ENCODE peak calls at places on chromosomes 6 and 20, in four cellular contexts. One of them, this sample, is unnamed.

GRCh38 chr20:23019403-23019802 is 15.7 kb upstream of the SSTR4 start:
- DNase-seq in right lobe of liver: peak
- DNase-seq in ovary: no peak
- DNase-seq in Peyer's patch: no peak
- DNase-seq in this sample: no peak

GRCh38 chr6:14734052-14734415 is 511.8 kb upstream of the JARID2 start:
- DNase-seq in ovary: no peak
- DNase-seq in right lobe of liver: no peak
- DNase-seq in Peyer's patch: no peak
- DNase-seq in this sample: no peak

GRCh38 chr20:33733654-33734576 is 2.1 kb downstream of the ZNF341 start:
- DNase-seq in ovary: no peak
- DNase-seq in Peyer's patch: peak
- DNase-seq in right lobe of liver: no peak
- DNase-seq in this sample: peak

GRCh38 chr6:120077489-120077888 is 727.9 kb upstream of the MAN1A1 start:
- DNase-seq in right lobe of liver: no peak
- DNase-seq in ovary: no peak
- DNase-seq in Peyer's patch: no peak
- DNase-seq in this sample: no peak

GRCh38 chr6:90940812-90941481 is 354.1 kb upstream of the MAP3K7 start:
- DNase-seq in ovary: no peak
- DNase-seq in right lobe of liver: no peak
- DNase-seq in Peyer's patch: no peak
- DNase-seq in this sample: no peak

GRCh38 chr20:11311659-11312058 is 606.0 kb upstream of the BTBD3 start:
- DNase-seq in ovary: no peak
- DNase-seq in right lobe of liver: no peak
- DNase-seq in Peyer's patch: no peak
- DNase-seq in this sample: no peak

GRCh38 chr6:46684771-46685170 is 2.9 kb upstream of the TDRD6 start:
- DNase-seq in right lobe of liver: no peak
- DNase-seq in ovary: no peak
- DNase-seq in Peyer's patch: no peak
- DNase-seq in this sample: no peak

GRCh38 chr6:46217671-46218131 is 46.9 kb upstream of the ENPP5 start:
- DNase-seq in right lobe of liver: peak
- DNase-seq in ovary: no peak
- DNase-seq in Peyer's patch: peak
- DNase-seq in this sample: peak

GRCh38 chr20:37850724-37851123 is 52.2 kb upstream of the VSTM2L start:
- DNase-seq in ovary: no peak
- DNase-seq in Peyer's patch: no peak
- DNase-seq in right lobe of liver: no peak
- DNase-seq in this sample: no peak

GRCh38 chr6:3119040-3119723 is 671 bp downstream of the BPHL start:
- DNase-seq in Peyer's patch: peak
- DNase-seq in ovary: no peak
- DNase-seq in right lobe of liver: peak
- DNase-seq in this sample: peak

GRCh38 chr6:167470101-167470835 is 145.4 kb downstream of the TTLL2 start:
- DNase-seq in Peyer's patch: no peak
- DNase-seq in right lobe of liver: no peak
- DNase-seq in ovary: no peak
- DNase-seq in this sample: no peak

GRCh38 chr6:34027445-34027936 is 118.4 kb downstream of the GRM4 start:
- DNase-seq in Peyer's patch: peak
- DNase-seq in ovary: peak
- DNase-seq in right lobe of liver: peak
- DNase-seq in this sample: peak

GRCh38 chr20:44181611-44182010 is 5.4 kb downstream of the JPH2 start:
- DNase-seq in ovary: no peak
- DNase-seq in Peyer's patch: no peak
- DNase-seq in right lobe of liver: no peak
- DNase-seq in this sample: no peak

GRCh38 chr6:4637691-4638433 is 138.3 kb upstream of the CDYL start:
- DNase-seq in Peyer's patch: no peak
- DNase-seq in ovary: no peak
- DNase-seq in right lobe of liver: no peak
- DNase-seq in this sample: no peak

GRCh38 chr20:48238326-48238725 is 453.0 kb upstream of the SULF2 start:
- DNase-seq in right lobe of liver: no peak
- DNase-seq in Peyer's patch: no peak
- DNase-seq in ovary: no peak
- DNase-seq in this sample: no peak

GRCh38 chr6:56911847-56912246 is 43.1 kb upstream of the BEND6 start:
- DNase-seq in ovary: no peak
- DNase-seq in Peyer's patch: no peak
- DNase-seq in right lobe of liver: no peak
- DNase-seq in this sample: no peak

GRCh38 chr20:35831029-35831428 is 59.2 kb downstream of the PHF20 start:
- DNase-seq in Peyer's patch: no peak
- DNase-seq in ovary: no peak
- DNase-seq in right lobe of liver: no peak
- DNase-seq in this sample: no peak

GRCh38 chr6:21987501-21987957 is 309.3 kb downstream of the PRL start:
- DNase-seq in right lobe of liver: peak
- DNase-seq in Peyer's patch: peak
- DNase-seq in ovary: peak
- DNase-seq in this sample: peak

GRCh38 chr6:103183831-103184411 is 1675.8 kb downstream of the HACE1 start:
- DNase-seq in right lobe of liver: no peak
- DNase-seq in Peyer's patch: no peak
- DNase-seq in ovary: no peak
- DNase-seq in this sample: no peak

GRCh38 chr6:131199568-131200272 is 64.5 kb downstream of the AKAP7 start:
- DNase-seq in right lobe of liver: no peak
- DNase-seq in ovary: no peak
- DNase-seq in Peyer's patch: peak
- DNase-seq in this sample: no peak

GRCh38 chr6:169702640-169703246 is 817 bp downstream of the C6orf120 start:
- DNase-seq in right lobe of liver: no peak
- DNase-seq in ovary: no peak
- DNase-seq in Peyer's patch: peak
- DNase-seq in this sample: peak

GRCh38 chr6:105781248-105781647 is 304.9 kb upstream of the PRDM1 start:
- DNase-seq in right lobe of liver: no peak
- DNase-seq in ovary: no peak
- DNase-seq in Peyer's patch: no peak
- DNase-seq in this sample: no peak

GRCh38 chr6:132868057-132868456 is 53.7 kb downstream of the RPS12 start:
- DNase-seq in ovary: no peak
- DNase-seq in Peyer's patch: no peak
- DNase-seq in right lobe of liver: no peak
- DNase-seq in this sample: no peak

GRCh38 chr6:167047554-167047953 is 48.4 kb downstream of the CEP43 start:
- DNase-seq in Peyer's patch: peak
- DNase-seq in ovary: no peak
- DNase-seq in right lobe of liver: no peak
- DNase-seq in this sample: no peak

GRCh38 chr20:31721408-31722332 is 998 bp downstream of the BCL2L1 start:
- DNase-seq in right lobe of liver: peak
- DNase-seq in ovary: peak
- DNase-seq in Peyer's patch: peak
- DNase-seq in this sample: peak

GRCh38 chr6:2772840-2773239 is 7.6 kb downstream of the WRNIP1 start:
- DNase-seq in right lobe of liver: no peak
- DNase-seq in Peyer's patch: no peak
- DNase-seq in ovary: no peak
- DNase-seq in this sample: no peak

GRCh38 chr6:21946298-21946783 is 350.5 kb downstream of the PRL start:
- DNase-seq in Peyer's patch: no peak
- DNase-seq in ovary: no peak
- DNase-seq in right lobe of liver: no peak
- DNase-seq in this sample: no peak

DNA sequence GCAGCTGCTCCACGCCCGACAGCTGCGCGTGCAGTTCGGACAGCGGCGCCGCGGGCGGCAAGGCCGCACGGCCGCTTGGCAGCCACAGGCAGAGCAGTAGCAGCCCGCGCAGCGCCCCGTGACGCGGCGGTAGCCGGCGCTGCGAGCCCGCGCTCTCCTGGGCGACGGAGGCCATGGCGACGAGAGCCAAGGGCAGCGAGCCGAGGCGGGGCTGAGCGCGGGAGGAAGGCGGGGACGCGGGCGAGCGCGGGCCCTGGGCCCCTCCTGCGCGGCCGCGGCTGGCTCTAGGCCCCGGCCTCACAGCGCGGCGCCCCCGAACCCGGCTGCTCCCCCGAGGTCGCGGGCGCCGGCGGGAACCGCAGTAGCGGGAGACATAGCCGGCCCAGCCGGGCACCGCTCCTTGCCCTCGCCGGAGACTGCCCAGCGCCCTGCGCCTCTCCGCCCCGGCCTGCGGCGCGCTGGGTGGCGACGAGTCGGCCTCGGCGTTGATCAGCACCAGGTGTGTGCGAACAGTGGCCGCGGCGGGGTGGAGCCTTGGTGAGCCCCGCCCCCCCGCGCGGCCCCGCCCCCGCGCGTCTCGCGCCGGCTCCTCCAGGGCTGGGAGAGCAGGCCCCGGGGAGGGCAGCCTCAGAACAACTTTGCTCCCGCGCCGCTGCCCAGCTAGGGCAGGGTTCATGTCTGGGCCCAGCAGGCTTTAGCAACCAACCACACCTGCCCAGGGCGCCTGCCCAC is at the start of gene LRP11:
- DNase-seq in right lobe of liver: peak
- DNase-seq in Peyer's patch: peak
- DNase-seq in ovary: peak
- DNase-seq in this sample: peak
- TF ChIP-seq POLR2A in right lobe of liver: peak
- TF ChIP-seq POLR2A in Peyer's patch: peak
- TF ChIP-seq POLR2A in ovary: peak
- TF ChIP-seq POLR2A in this sample: peak

DNA sequence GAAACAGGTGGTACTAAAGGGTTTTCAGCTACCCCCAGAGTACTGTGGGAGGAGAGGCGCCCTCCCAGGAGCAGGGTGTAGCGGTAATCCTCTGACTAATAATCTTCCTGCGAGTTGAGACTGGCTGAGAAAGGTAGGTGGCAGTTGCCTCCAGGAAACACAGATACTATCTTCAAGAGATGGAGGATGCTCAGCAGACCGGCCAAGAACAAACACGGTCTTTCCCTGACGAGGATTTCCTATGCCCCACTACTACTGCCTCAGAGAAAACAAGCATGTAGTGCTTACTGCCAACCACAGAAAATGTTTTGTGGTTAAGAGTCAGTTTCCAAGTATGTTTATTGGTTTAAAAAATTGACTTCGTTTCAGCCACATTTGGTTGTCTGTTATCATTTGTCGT is 26.8 kb downstream of the C6orf89 start:
- DNase-seq in right lobe of liver: no peak
- DNase-seq in ovary: no peak
- DNase-seq in Peyer's patch: peak
- DNase-seq in this sample: no peak
- TF ChIP-seq CTCF in right lobe of liver: no peak
- TF ChIP-seq CTCF in ovary: no peak
- TF ChIP-seq CTCF in Peyer's patch: no peak
- TF ChIP-seq CTCF in this sample: no peak

GRCh38 chr6:107668826-107669474 is 155.2 kb downstream of the SCML4 start:
- DNase-seq in ovary: no peak
- DNase-seq in Peyer's patch: peak
- DNase-seq in right lobe of liver: no peak
- DNase-seq in this sample: no peak
- TF ChIP-seq POLR2A in ovary: no peak
- TF ChIP-seq POLR2A in Peyer's patch: no peak
- TF ChIP-seq POLR2A in right lobe of liver: no peak
- TF ChIP-seq POLR2A in this sample: no peak

GRCh38 chr20:46377532-46377931 is 28.9 kb downstream of the ELMO2 start:
- DNase-seq in Peyer's patch: no peak
- DNase-seq in ovary: no peak
- DNase-seq in right lobe of liver: no peak
- DNase-seq in this sample: no peak
- TF ChIP-seq CTCF in Peyer's patch: no peak
- TF ChIP-seq CTCF in ovary: no peak
- TF ChIP-seq CTCF in right lobe of liver: no peak
- TF ChIP-seq CTCF in this sample: no peak

DNA sequence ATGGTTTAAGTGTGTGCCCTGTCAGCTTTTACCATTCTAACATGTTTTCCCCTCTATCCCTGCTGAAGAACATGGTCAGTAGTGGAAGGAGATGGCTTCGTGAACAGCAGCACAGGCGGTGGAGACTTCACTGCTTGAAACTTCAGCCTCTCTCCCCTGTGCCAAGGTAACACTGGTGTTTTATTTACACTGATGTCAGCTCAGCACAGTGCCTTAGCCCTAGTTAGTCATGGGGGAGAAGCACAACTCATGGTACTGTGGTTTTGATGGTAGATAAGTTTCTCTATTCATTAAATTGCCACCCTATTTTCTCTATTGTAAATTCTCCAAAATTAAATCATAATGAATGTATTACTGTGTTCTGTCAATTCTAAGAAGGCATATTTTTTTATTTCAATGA is 56.6 kb downstream of the MTHFD1L start:
- DNase-seq in right lobe of liver: no peak
- DNase-seq in ovary: no peak
- DNase-seq in Peyer's patch: no peak
- DNase-seq in this sample: no peak
- TF ChIP-seq POLR2A in right lobe of liver: no peak
- TF ChIP-seq POLR2A in ovary: no peak
- TF ChIP-seq POLR2A in Peyer's patch: no peak
- TF ChIP-seq POLR2A in this sample: no peak

DNA sequence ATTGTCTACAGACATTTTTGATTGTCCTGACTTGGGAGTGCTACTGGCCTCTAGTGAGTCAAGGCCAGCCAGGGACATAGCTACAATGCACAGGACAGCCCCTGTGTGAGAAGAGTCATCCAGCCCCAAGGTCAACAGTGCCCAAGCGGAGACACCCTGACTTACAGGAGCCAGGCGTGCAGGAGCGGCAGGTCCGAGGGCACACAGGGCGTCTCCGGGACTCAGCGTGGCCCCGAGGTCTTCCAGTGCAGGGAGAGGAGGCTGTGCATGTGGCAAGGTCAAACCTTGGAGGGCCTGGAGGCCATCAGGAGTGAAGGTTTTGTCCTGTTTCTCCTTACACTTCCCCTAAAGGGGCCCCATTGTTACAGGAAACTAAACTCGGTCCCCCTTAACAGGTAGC is 41.3 kb upstream of the QKI start:
- DNase-seq in ovary: no peak
- DNase-seq in Peyer's patch: peak
- DNase-seq in right lobe of liver: no peak
- DNase-seq in this sample: no peak
- TF ChIP-seq CTCF in ovary: no peak
- TF ChIP-seq CTCF in Peyer's patch: no peak
- TF ChIP-seq CTCF in right lobe of liver: no peak
- TF ChIP-seq CTCF in this sample: no peak

This sample was measured in body of pancreas.